ENCODE peak calls at places on chromosome 9, in four cellular contexts. E is HTR-8/SVneo, S is lower leg skin, U is choroid plexus epithelial cell. W is an unnamed sample.

GRCh38 chr9:117926031-117926655 is 221.9 kb downstream of the TLR4 start:
- DNase-seq in U (no peak), S (no peak), E (no peak), W (no peak)

GRCh38 chr9:129145841-129146292 is 32.2 kb downstream of the IER5L start:
- DNase-seq in U (peak; percentile 98), S (no peak), E (peak; percentile 64), W (no peak)

GRCh38 chr9:98034593-98035546 is 21.7 kb upstream of the NANS start:
- DNase-seq in S (peak; percentile 84), E (peak; percentile 42), U (peak; percentile 85), W (peak; percentile 85)

GRCh38 chr9:129610473-129611301 is 10.2 kb downstream of the C9orf50 start:
- DNase-seq in E (peak; percentile 69), S (no peak), U (peak; percentile 80), W (peak; percentile 60)

GRCh38 chr9:74777136-74777879 is 110.4 kb downstream of the TRPM6 start:
- DNase-seq in E (peak; percentile 28), S (peak; percentile 54), U (peak; percentile 78), W (peak; percentile 52)

GRCh38 chr9:134570151-134570621 is 71.4 kb upstream of the COL5A1 start:
- DNase-seq in U (no peak), E (no peak), S (no peak), W (no peak)

GRCh38 chr9:133135193-133135745 is 14.2 kb upstream of the RALGDS start:
- DNase-seq in S (no peak), E (peak; percentile 85), U (peak; percentile 64), W (no peak)

GRCh38 chr9:6212722-6213375 is 2.8 kb upstream of the IL33 start:
- DNase-seq in S (no peak), E (no peak), U (peak; percentile 15), W (no peak)

GRCh38 chr9:89732295-89732951 is 127.6 kb downstream of the GADD45G start:
- DNase-seq in U (peak; percentile 13), S (no peak), E (no peak), W (no peak)

GRCh38 chr9:134193912-134194535 is 29.7 kb upstream of the RNU6ATAC start:
- DNase-seq in S (no peak), U (no peak), E (no peak), W (no peak)

GRCh38 chr9:21412109-21412508 is 3.2 kb downstream of the IFNA8 start:
- DNase-seq in S (no peak), U (no peak), E (no peak), W (no peak)

GRCh38 chr9:136532799-136533774 is 12.8 kb downstream of the NOTCH1 start:
- DNase-seq in E (no peak), U (no peak), S (no peak), W (no peak)

GRCh38 chr9:89871871-89872331 is 267.1 kb downstream of the GADD45G start:
- DNase-seq in S (no peak), U (no peak), E (no peak), W (no peak)

GRCh38 chr9:135247174-135247930 is 159.9 kb downstream of the OLFM1 start:
- DNase-seq in S (no peak), E (no peak), U (no peak), W (no peak)